ENCODE peak calls at places on chromosomes 4 and X, in ten cellular contexts. W is K562, V is OCI-LY7, S is tibial artery, T is lower lobe of right lung, X is HAP-1, Q is IMR-90, M is left ventricle myocardium inferior, H is PC-9, C is heart left ventricle. E is an unnamed sample.

GRCh38 chr4:167232805-167233522 is 1.3 kb downstream of the SPOCK3 start:
- DNase-seq in V (no peak), Q (no peak), X (no peak), T (no peak), M (no peak), W (no peak), C (no peak), H (no peak), S (no peak), E (no peak)

GRCh38 chrX:32281853-32282252 is 929.5 kb downstream of the DMD start:
- DNase-seq in Q (no peak), M (no peak), W (no peak), V (no peak), S (no peak), C (no peak), H (no peak), T (no peak), X (no peak), E (no peak)

GRCh38 chrX:53282313-53282712 is 929 bp upstream of the IQSEC2 start:
- DNase-seq in X (no peak), W (no peak), Q (no peak), H (peak; percentile 3), V (no peak), S (no peak), T (no peak), M (no peak), C (no peak), E (peak; percentile 55)

GRCh38 chrX:147763131-147763530 is 148.6 kb upstream of the FMR1 start:
- DNase-seq in V (no peak), W (no peak), Q (no peak), C (no peak), T (no peak), M (no peak), H (no peak), S (no peak), X (no peak), E (no peak)

GRCh38 chr4:132818091-132818490 is 331.0 kb upstream of the PCDH10 start:
- DNase-seq in V (no peak), T (no peak), M (no peak), S (no peak), C (no peak), W (peak; percentile 2), H (no peak), X (no peak), Q (no peak), E (no peak)

GRCh38 chr4:17260395-17260907 is 251.4 kb downstream of the QDPR start:
- DNase-seq in S (no peak), T (no peak), X (no peak), M (no peak), W (peak; percentile 5), Q (no peak), H (no peak), C (no peak), V (no peak), E (no peak)

GRCh38 chrX:35826503-35826902 is 28.4 kb downstream of the MAGEB16 start:
- DNase-seq in H (peak; percentile 3), M (no peak), S (no peak), C (no peak), Q (no peak), T (no peak), V (no peak), W (no peak), X (no peak), E (no peak)

GRCh38 chrX:16469870-16470269 is 180.1 kb upstream of the S100G start:
- DNase-seq in W (peak; percentile 34), Q (no peak), C (no peak), T (no peak), X (peak; percentile 17), V (no peak), M (no peak), H (no peak), S (no peak), E (no peak)

GRCh38 chrX:19810809-19811208 is 76.6 kb downstream of the SH3KBP1 start:
- DNase-seq in M (no peak), W (no peak), C (no peak), S (no peak), Q (peak; percentile 48), V (no peak), H (no peak), T (no peak), X (no peak), E (no peak)

GRCh38 chr4:13597604-13598003 is 29.9 kb downstream of the BOD1L1 start:
- DNase-seq in W (no peak), X (no peak), V (no peak), C (no peak), Q (peak; percentile 38), H (no peak), T (no peak), M (no peak), S (no peak), E (no peak)

GRCh38 chrX:97846718-97847237 is 963.1 kb downstream of the RPA4 start:
- DNase-seq in T (no peak), V (no peak), W (no peak), X (no peak), C (no peak), M (no peak), H (no peak), Q (no peak), S (no peak), E (no peak)

GRCh38 chr4:61375316-61375715 is 175.2 kb downstream of the ADGRL3 start:
- DNase-seq in S (no peak), X (no peak), M (no peak), V (no peak), W (no peak), C (no peak), T (no peak), Q (no peak), H (no peak), E (no peak)

GRCh38 chr4:128363966-128364365 is 76.4 kb upstream of the PGRMC2 start:
- DNase-seq in T (no peak), W (no peak), V (no peak), M (no peak), H (no peak), X (no peak), Q (no peak), S (no peak), C (no peak), E (no peak)

GRCh38 chr4:86359944-86360478 is at the start of gene MAPK10:
- DNase-seq in W (peak; percentile 12), X (peak; percentile 73), M (peak; percentile 51), C (peak; percentile 59), S (peak; percentile 77), T (peak; percentile 69), V (peak; percentile 87), H (no peak), Q (peak; percentile 88), E (peak; percentile 76)

GRCh38 chr4:169335331-169335730 is 64.6 kb upstream of the SH3RF1 start:
- DNase-seq in M (no peak), C (no peak), W (no peak), S (no peak), V (no peak), T (no peak), Q (peak; percentile 33), H (no peak), X (no peak), E (no peak)

GRCh38 chr4:41878170-41878941 is 56.9 kb upstream of the TMEM33 start:
- DNase-seq in S (no peak), V (no peak), M (no peak), T (no peak), W (no peak), C (no peak), Q (no peak), X (no peak), H (no peak), E (no peak)

GRCh38 chrX:1851527-1851926 is 236.7 kb downstream of the ASMT start:
- DNase-seq in T (no peak), V (no peak), M (no peak), H (no peak), Q (no peak), C (no peak), W (no peak), X (no peak), S (no peak), E (no peak)

GRCh38 chr4:10096201-10096975 is 20.2 kb downstream of the WDR1 start:
- DNase-seq in H (peak; percentile 81), M (peak; percentile 64), X (no peak), S (peak; percentile 88), Q (peak; percentile 94), T (peak; percentile 70), V (no peak), C (peak; percentile 74), W (peak; percentile 75), E (peak; percentile 72)

GRCh38 chr4:4281787-4282186 is 8.2 kb downstream of the LYAR start:
- DNase-seq in X (no peak), H (no peak), Q (no peak), M (no peak), W (no peak), C (no peak), T (no peak), V (no peak), S (no peak), E (no peak)
- H3K36me3 ChIP-seq in X (peaks cover 90% of the 10 kb centered on the region), H (no peaks in the 10 kb centered on the region), Q (peaks cover 33% of the 10 kb centered on the region), M (peaks cover 69% of the 10 kb centered on the region), W (peaks cover 93% of the 10 kb centered on the region), C (peaks cover 29% of the 10 kb centered on the region), T (peaks cover 96% of the 10 kb centered on the region), V (peaks cover 93% of the 10 kb centered on the region), S (peaks cover 62% of the 10 kb centered on the region), E (no peaks in the 10 kb centered on the region)

GRCh38 chr4:531721-532565 is 32.9 kb downstream of the PIGG start:
- DNase-seq in W (no peak), M (no peak), S (no peak), T (no peak), H (no peak), V (no peak), C (no peak), Q (no peak), X (no peak), E (no peak)
- H3K36me3 ChIP-seq in W (peaks cover 64% of the 10 kb centered on the region), M (peaks cover 96% of the 10 kb centered on the region), S (peaks cover 95% of the 10 kb centered on the region), T (peaks cover 96% of the 10 kb centered on the region), H (peaks cover 25% of the 10 kb centered on the region), V (peaks cover 30% of the 10 kb centered on the region), C (peaks cover 9% of the 10 kb centered on the region), Q (peaks cover 67% of the 10 kb centered on the region), X (peaks cover 28% of the 10 kb centered on the region), E (no peaks in the 10 kb centered on the region)

DNA sequence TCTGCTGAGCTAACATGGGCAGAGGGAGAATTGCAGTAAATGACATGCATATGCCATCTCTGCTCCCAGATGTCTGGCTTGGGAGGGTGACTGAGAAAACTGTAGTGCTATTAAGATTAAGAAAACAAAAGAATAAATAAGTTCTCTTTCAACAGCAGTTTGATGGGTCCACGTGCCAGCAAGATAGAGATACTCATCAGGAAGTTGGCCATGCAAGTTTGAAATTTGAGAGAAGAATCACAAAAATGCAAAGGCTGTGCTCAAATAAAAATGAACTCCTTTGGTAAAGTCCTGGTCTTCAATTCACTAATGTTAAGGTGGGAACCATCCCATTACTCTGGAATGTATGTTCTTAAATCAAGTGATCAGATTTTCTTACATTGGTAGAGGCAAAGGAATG is 7.1 kb downstream of the NFXL1 start:
- DNase-seq in S (no peak), X (no peak), W (no peak), M (no peak), H (no peak), Q (no peak), T (no peak), V (no peak), C (no peak), E (no peak)
- H3K36me3 ChIP-seq in S (peaks cover 32% of the 10 kb centered on the region), X (peaks cover 66% of the 10 kb centered on the region), W (peaks cover 80% of the 10 kb centered on the region), M (peaks cover 68% of the 10 kb centered on the region), H (peaks cover 43% of the 10 kb centered on the region), Q (peaks cover 19% of the 10 kb centered on the region), T (peaks cover 72% of the 10 kb centered on the region), V (peaks cover 85% of the 10 kb centered on the region), C (peaks cover 9% of the 10 kb centered on the region), E (no peaks in the 10 kb centered on the region)

DNA sequence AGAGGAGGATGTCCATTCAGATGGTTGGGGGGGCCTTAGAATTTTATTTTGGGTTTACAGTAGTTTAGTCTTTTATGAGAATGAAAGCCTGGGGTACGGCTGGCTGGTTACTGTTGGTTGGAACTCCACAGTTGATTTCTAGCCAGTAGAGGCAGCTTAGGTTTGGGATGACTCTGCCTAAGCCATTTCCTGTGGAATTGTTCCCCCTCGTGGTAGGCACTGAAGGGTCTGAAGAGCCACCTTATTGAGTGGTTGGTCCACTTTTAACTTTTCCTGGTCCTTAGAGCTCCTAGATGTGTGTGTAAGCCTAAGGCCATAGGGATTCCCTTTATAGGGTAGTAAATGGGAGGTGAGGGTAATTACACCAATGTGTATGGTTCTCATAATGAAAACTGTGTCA is 19.7 kb downstream of the SPIN3 start:
- DNase-seq in S (no peak), X (no peak), T (no peak), M (no peak), V (peak; percentile 1), Q (no peak), W (no peak), C (no peak), H (no peak), E (no peak)
- H3K36me3 ChIP-seq in S (peaks cover 3% of the 10 kb centered on the region), X (peaks cover 49% of the 10 kb centered on the region), T (peaks cover 16% of the 10 kb centered on the region), M (no peaks in the 10 kb centered on the region), V (no peaks in the 10 kb centered on the region), Q (peaks cover 2% of the 10 kb centered on the region), W (peaks cover 12% of the 10 kb centered on the region), C (no peaks in the 10 kb centered on the region), H (peaks cover 4% of the 10 kb centered on the region), E (no peaks in the 10 kb centered on the region)

E was measured in uterus.